ENCODE peak calls at places on chromosomes 11 and 22, in eight cellular contexts. R, N, D, U, Z, K, L and B are unnamed samples.

GRCh38 chr11:74749965-74750296 is 1.3 kb downstream of the RNF169 start:
- DNase-seq in R (no peak), N (no peak), D (no peak), U (no peak), Z (no peak), K (no peak), L (peak; percentile 17), B (no peak)

GRCh38 chr11:116648229-116649174 is 124.3 kb downstream of the BUD13 start:
- DNase-seq in R (no peak), N (no peak), D (no peak), U (no peak), Z (no peak), K (no peak), L (no peak), B (no peak)

GRCh38 chr11:45736424-45736823 is 68.5 kb upstream of the SLC35C1 start:
- DNase-seq in R (no peak), N (no peak), D (no peak), U (no peak), Z (no peak), K (peak; percentile 95), L (no peak), B (peak; percentile 31)

GRCh38 chr11:125412509-125412908 is 83.6 kb downstream of the FEZ1 start:
- DNase-seq in R (no peak), N (no peak), D (no peak), U (no peak), Z (no peak), K (peak; percentile 36), L (no peak), B (no peak)

GRCh38 chr22:19776433-19777031 is 16.0 kb downstream of the TBX1 start:
- DNase-seq in R (no peak), N (no peak), D (no peak), U (no peak), Z (peak; percentile 10), K (no peak), L (peak; percentile 31), B (no peak)

GRCh38 chr11:134478176-134478575 is 66.1 kb upstream of the B3GAT1 start:
- DNase-seq in R (no peak), N (no peak), D (no peak), U (no peak), Z (no peak), K (no peak), L (no peak), B (no peak)

GRCh38 chr11:88178211-88178610 is 3.0 kb upstream of the RAB38 start:
- DNase-seq in R (no peak), N (peak; percentile 7), D (no peak), U (no peak), Z (no peak), K (no peak), L (no peak), B (no peak)

GRCh38 chr11:126510621-126511370 is 155.3 kb downstream of the ST3GAL4 start:
- DNase-seq in R (no peak), N (peak; percentile 32), D (no peak), U (peak; percentile 68), Z (no peak), K (no peak), L (no peak), B (no peak)

GRCh38 chr22:44891293-44891747 is 118.5 kb downstream of the PHF21B start:
- DNase-seq in R (no peak), N (no peak), D (no peak), U (no peak), Z (no peak), K (no peak), L (no peak), B (no peak)

GRCh38 chr22:34841911-34842310 is 224.0 kb upstream of the ISX start:
- DNase-seq in R (no peak), N (no peak), D (no peak), U (no peak), Z (no peak), K (no peak), L (no peak), B (no peak)

GRCh38 chr11:28152743-28153142 is 44.6 kb downstream of the METTL15 start:
- DNase-seq in R (no peak), N (no peak), D (no peak), U (no peak), Z (no peak), K (no peak), L (no peak), B (no peak)

GRCh38 chr11:14974723-14975587 is 2.8 kb upstream of the CALCA start:
- DNase-seq in R (peak; percentile 49), N (peak; percentile 39), D (peak; percentile 16), U (peak; percentile 67), Z (peak; percentile 22), K (peak; percentile 33), L (peak; percentile 40), B (peak; percentile 37)

GRCh38 chr11:44589301-44589700 is 23.8 kb downstream of the CD82 start:
- DNase-seq in R (no peak), N (peak; percentile 82), D (no peak), U (no peak), Z (no peak), K (no peak), L (no peak), B (peak; percentile 69)

GRCh38 chr22:25630446-25630845 is 66.0 kb downstream of the GRK3 start:
- DNase-seq in R (no peak), N (no peak), D (no peak), U (no peak), Z (no peak), K (no peak), L (no peak), B (no peak)

GRCh38 chr22:21078916-21079315 is 33.2 kb downstream of the LRRC74B start:
- DNase-seq in R (no peak), N (no peak), D (no peak), U (no peak), Z (no peak), K (no peak), L (no peak), B (no peak)

GRCh38 chr22:27463121-27463520 is 338.4 kb downstream of the MN1 start:
- DNase-seq in R (no peak), N (no peak), D (no peak), U (no peak), Z (no peak), K (no peak), L (no peak), B (peak; percentile 6)

GRCh38 chr11:88318017-88318416 is 19.5 kb downstream of the CTSC start:
- DNase-seq in R (no peak), N (no peak), D (no peak), U (no peak), Z (no peak), K (no peak), L (no peak), B (no peak)

GRCh38 chr11:128420277-128420676 is 167.1 kb downstream of the ETS1 start:
- DNase-seq in R (no peak), N (no peak), D (no peak), U (no peak), Z (no peak), K (no peak), L (no peak), B (no peak)

GRCh38 chr11:45097721-45098493 is 48.5 kb upstream of the PRDM11 start:
- DNase-seq in R (no peak), N (peak; percentile 32), D (peak; percentile 27), U (peak; percentile 93), Z (no peak), K (peak; percentile 51), L (peak; percentile 65), B (peak; percentile 21)

GRCh38 chr11:45961841-45962240 is 39.4 kb downstream of the LARGE2 start:
- DNase-seq in R (no peak), N (no peak), D (no peak), U (no peak), Z (no peak), K (no peak), L (no peak), B (no peak)

GRCh38 chr11:59247535-59248227 is 35.0 kb upstream of the MPEG1 start:
- DNase-seq in R (no peak), N (no peak), D (no peak), U (no peak), Z (peak; percentile 38), K (peak; percentile 57), L (no peak), B (no peak)

GRCh38 chr22:41524809-41525449 is 19.3 kb downstream of the POLR3H start:
- DNase-seq in R (peak; percentile 31), N (peak; percentile 37), D (no peak), U (no peak), Z (no peak), K (no peak), L (no peak), B (no peak)

GRCh38 chr11:119229736-119230135 is 23.6 kb downstream of the CBL start:
- DNase-seq in R (no peak), N (no peak), D (no peak), U (no peak), Z (no peak), K (no peak), L (no peak), B (no peak)

GRCh38 chr22:48826546-48826945 is 1001.1 kb downstream of the BRD1 start:
- DNase-seq in R (no peak), N (no peak), D (no peak), U (no peak), Z (no peak), K (no peak), L (no peak), B (no peak)

GRCh38 chr11:2375341-2375853 is 1.7 kb upstream of the CD81 start:
- DNase-seq in R (no peak), N (no peak), D (peak; percentile 56), U (peak; percentile 72), Z (peak; percentile 66), K (no peak), L (no peak), B (no peak)
- TF ChIP-seq CTCF in R (no peak), N (no peak), D (no peak), U (no peak), Z (peak; percentile 43), K (no peak), L (no peak), B (peak; percentile 40)

DNA sequence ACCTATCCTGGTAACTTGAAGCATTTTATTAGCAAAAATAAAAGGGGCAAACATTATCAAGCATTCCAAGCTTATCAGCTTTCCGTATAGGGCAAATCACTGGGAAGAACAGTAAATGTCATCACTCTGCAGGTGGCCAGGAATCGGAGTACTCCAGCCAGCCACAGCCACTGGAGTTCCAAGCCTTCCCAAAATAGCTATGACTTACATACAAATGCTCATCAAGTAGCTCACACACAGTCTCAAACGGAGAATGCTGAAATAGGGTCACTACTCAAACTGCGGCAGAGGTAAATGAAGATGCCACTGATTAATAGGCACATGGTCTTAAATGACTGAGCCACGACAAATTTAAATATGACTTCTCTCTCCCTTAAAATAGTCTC is 2.1 kb downstream of the USP28 start:
- DNase-seq in R (no peak), N (peak; percentile 58), D (no peak), U (peak; percentile 94), Z (peak; percentile 42), K (no peak), L (no peak), B (no peak)
- H3K4me3 ChIP-seq in R (no peak overlapping the region), N (no peak overlapping the region), D (no peak overlapping the region), U (peak overlapping the region; percentile 85), Z (peak overlapping the region; percentile 90), K (no peak overlapping the region), L (peak overlapping the region; percentile 19), B (no peak overlapping the region)

GRCh38 chr22:43136255-43136654 is 6.9 kb downstream of the MCAT start:
- DNase-seq in R (peak; percentile 58), N (no peak), D (no peak), U (peak; percentile 78), Z (peak; percentile 41), K (no peak), L (peak; percentile 82), B (no peak)
- TF ChIP-seq CTCF in R (peak; percentile 49), N (peak; percentile 86), D (no peak), U (peak; percentile 77), Z (peak; percentile 72), K (peak; percentile 61), L (peak; percentile 92), B (peak; percentile 52)

GRCh38 chr22:50292643-50293440 is 14.6 kb downstream of the PLXNB2 start:
- DNase-seq in R (no peak), N (no peak), D (no peak), U (no peak), Z (no peak), K (no peak), L (peak; percentile 86), B (no peak)
- H3K4me3 ChIP-seq in R (peak overlapping the region; percentile 27), N (peak overlapping the region; percentile 22), D (peak overlapping the region; percentile 18), U (no peak overlapping the region), Z (peak overlapping the region; percentile 53), K (peak overlapping the region; percentile 26), L (peak overlapping the region; percentile 65), B (no peak overlapping the region)